ENCODE peak calls at places on chromosomes 6 and 20, in six cellular contexts. M, E, P, K, R and Q are unnamed samples.

GRCh38 chr6:142878407-142878806 is 66.6 kb downstream of the HIVEP2 start:
- DNase-seq in M (no peak), E (no peak), P (no peak), K (no peak), R (no peak), Q (no peak)

GRCh38 chr20:37007898-37008649 is 56.6 kb upstream of the SAMHD1 start:
- DNase-seq in M (no peak), E (no peak), P (peak), K (no peak), R (no peak), Q (no peak)

GRCh38 chr6:156883497-156884252 is 106.5 kb downstream of the ARID1B start:
- DNase-seq in M (no peak), E (no peak), P (peak), K (no peak), R (no peak), Q (no peak)

GRCh38 chr20:35344354-35344837 is 52.2 kb upstream of the FAM83C start:
- DNase-seq in M (no peak), E (no peak), P (no peak), K (no peak), R (peak), Q (no peak)

GRCh38 chr6:140871911-140872310 is 1260.8 kb upstream of the GJE1 start:
- DNase-seq in M (no peak), E (no peak), P (no peak), K (no peak), R (no peak), Q (no peak)

GRCh38 chr6:11139051-11139960 is 27.8 kb upstream of the ERVFRD-1 start:
- DNase-seq in M (no peak), E (no peak), P (no peak), K (no peak), R (no peak), Q (peak)

GRCh38 chr20:37323985-37324384 is 22.0 kb upstream of the SRC start:
- DNase-seq in M (no peak), E (no peak), P (no peak), K (no peak), R (no peak), Q (peak)

GRCh38 chr6:118968416-118968815 is 33.5 kb upstream of the MCM9 start:
- DNase-seq in M (no peak), E (no peak), P (no peak), K (no peak), R (no peak), Q (no peak)

GRCh38 chr20:57189713-57190112 is 76.7 kb downstream of the BMP7 start:
- DNase-seq in M (no peak), E (no peak), P (no peak), K (no peak), R (no peak), Q (no peak)